ENCODE peak calls at places on chromosomes 7 and 10, in six cellular contexts. C is iris pigment epithelial cell, R is amniotic stem cell, A is esophagus squamous epithelium, L is H9, I is brain pericyte. J is an unnamed sample.

GRCh38 chr7:116553168-116553567 is 28.3 kb downstream of the CAV1 start:
- DNase-seq in C (no peak), R (no peak), A (no peak), L (no peak), I (no peak), J (no peak)

GRCh38 chr10:15262036-15262713 is 93.7 kb upstream of the NMT2 start:
- DNase-seq in C (peak), R (no peak), A (no peak), L (no peak), I (no peak), J (no peak)

GRCh38 chr10:86954681-86955500 is 2.5 kb downstream of the MMRN2 start:
- DNase-seq in C (no peak), R (no peak), A (no peak), L (peak), I (no peak), J (no peak)

GRCh38 chr10:90167174-90168064 is 466.0 kb downstream of the KIF20B start:
- DNase-seq in C (peak), R (no peak), A (no peak), L (no peak), I (peak), J (no peak)

GRCh38 chr10:70551971-70552422 is 50.5 kb downstream of the PRF1 start:
- DNase-seq in C (peak), R (peak), A (no peak), L (no peak), I (peak), J (no peak)

GRCh38 chr10:103168436-103168835 is 24.6 kb downstream of the NT5C2 start:
- DNase-seq in C (peak), R (peak), A (no peak), L (no peak), I (no peak), J (no peak)

GRCh38 chr7:112550468-112551060 is 69.8 kb downstream of the LSMEM1 start:
- DNase-seq in C (peak), R (peak), A (no peak), L (no peak), I (no peak), J (peak)

GRCh38 chr10:59057350-59057749 is 119.1 kb upstream of the PHYHIPL start:
- DNase-seq in C (peak), R (no peak), A (no peak), L (no peak), I (no peak), J (no peak)

GRCh38 chr7:130141161-130141857 is 63.9 kb downstream of the TMEM209 start:
- DNase-seq in C (peak), R (no peak), A (no peak), L (peak), I (no peak), J (no peak)

GRCh38 chr10:102421645-102422585 is 1.3 kb downstream of the FBXL15 start:
- DNase-seq in C (peak), R (no peak), A (no peak), L (peak), I (no peak), J (no peak)

GRCh38 chr7:153320728-153321127 is 561.2 kb downstream of the ACTR3B start:
- DNase-seq in C (no peak), R (no peak), A (no peak), L (no peak), I (no peak), J (no peak)

GRCh38 chr7:95430864-95431263 is 4.0 kb downstream of the PON2 start:
- DNase-seq in C (peak), R (no peak), A (no peak), L (no peak), I (no peak), J (no peak)

GRCh38 chr7:46281071-46281470 is 360.0 kb upstream of the IGFBP3 start:
- DNase-seq in C (no peak), R (no peak), A (no peak), L (no peak), I (no peak), J (no peak)

GRCh38 chr10:85655394-85655793 is 711.2 kb downstream of the GRID1 start:
- DNase-seq in C (no peak), R (no peak), A (no peak), L (no peak), I (no peak), J (no peak)

GRCh38 chr10:90227259-90227658 is 525.9 kb downstream of the KIF20B start:
- DNase-seq in C (peak), R (no peak), A (no peak), L (no peak), I (no peak), J (no peak)

GRCh38 chr10:58334817-58335305 is at the start of gene UBE2D1:
- DNase-seq in C (peak), R (peak), A (peak), L (peak), I (no peak), J (no peak)

GRCh38 chr7:37445064-37445723 is 3.5 kb downstream of the ELMO1 start:
- DNase-seq in C (no peak), R (no peak), A (no peak), L (no peak), I (no peak), J (no peak)

GRCh38 chr10:46096909-46097575 is 51.0 kb upstream of the MSMB start:
- DNase-seq in C (no peak), R (no peak), A (no peak), L (no peak), I (no peak), J (no peak)

GRCh38 chr7:108335264-108335918 is 120.8 kb downstream of the NRCAM start:
- DNase-seq in C (peak), R (no peak), A (no peak), L (no peak), I (no peak), J (no peak)

GRCh38 chr7:157037028-157037427 is 26.6 kb upstream of the MNX1 start:
- DNase-seq in C (no peak), R (no peak), A (no peak), L (no peak), I (no peak), J (no peak)

GRCh38 chr10:21532694-21533576 is 1.1 kb upstream of the MLLT10 start:
- DNase-seq in C (no peak), R (no peak), A (no peak), L (no peak), I (no peak), J (no peak)

GRCh38 chr10:75253281-75254220 is 17.8 kb upstream of the COMTD1 start:
- DNase-seq in C (no peak), R (no peak), A (no peak), L (no peak), I (no peak), J (no peak)

GRCh38 chr10:101346177-101346576 is 7.8 kb upstream of the BTRC start:
- DNase-seq in C (no peak), R (no peak), A (no peak), L (no peak), I (no peak), J (no peak)

GRCh38 chr7:27177795-27178320 is 3.7 kb upstream of the HOXA10 start:
- DNase-seq in C (no peak), R (no peak), A (no peak), L (no peak), I (no peak), J (no peak)

GRCh38 chr7:101058355-101058754 is 26.9 kb upstream of the TRIM56 start:
- DNase-seq in C (peak), R (peak), A (no peak), L (peak), I (peak), J (no peak)

GRCh38 chr7:150903627-150904026 is 51.3 kb downstream of the AOC1 start:
- DNase-seq in C (peak), R (no peak), A (no peak), L (no peak), I (no peak), J (no peak)

GRCh38 chr7:74454059-74454947 is 597 bp downstream of the GTF2IRD1 start:
- DNase-seq in C (no peak), R (no peak), A (no peak), L (no peak), I (no peak), J (no peak)

GRCh38 chr7:40922316-40922670 is 780.6 kb downstream of the INHBA start:
- DNase-seq in C (peak), R (peak), A (no peak), L (no peak), I (no peak), J (no peak)

GRCh38 chr7:159064121-159064815 is 80.4 kb downstream of the VIPR2 start:
- DNase-seq in C (no peak), R (no peak), A (no peak), L (no peak), I (no peak), J (no peak)

GRCh38 chr10:77248104-77248503 is 389.5 kb downstream of the KCNMA1 start:
- DNase-seq in C (no peak), R (no peak), A (no peak), L (peak), I (no peak), J (no peak)

GRCh38 chr7:157943561-157943960 is 606.8 kb downstream of the DNAJB6 start:
- DNase-seq in C (no peak), R (no peak), A (no peak), L (no peak), I (no peak), J (no peak)

GRCh38 chr7:72310301-72310700 is 101.8 kb downstream of the CALN1 start:
- DNase-seq in C (no peak), R (no peak), A (no peak), L (no peak), I (no peak), J (no peak)

GRCh38 chr10:97792058-97792721 is 20.4 kb upstream of the SFRP5 start:
- DNase-seq in C (peak), R (peak), A (no peak), L (peak), I (no peak), J (no peak)

GRCh38 chr7:22864301-22864700 is 41.7 kb upstream of the TOMM7 start:
- DNase-seq in C (no peak), R (no peak), A (no peak), L (no peak), I (no peak), J (no peak)

GRCh38 chr10:98444314-98445006 is 2.3 kb downstream of the HPS1 start:
- DNase-seq in C (no peak), R (no peak), A (no peak), L (no peak), I (no peak), J (no peak)

GRCh38 chr7:176786-177185 is 15.6 kb upstream of the FAM20C start:
- DNase-seq in C (no peak), R (no peak), A (no peak), L (no peak), I (no peak), J (no peak)